ENCODE peak calls at places on chromosomes 3 and 15, in six cellular contexts. A, P, K, Z, E and H are unnamed samples.

GRCh38 chr3:188286087-188286513 is 132.1 kb downstream of the LPP start:
- DNase-seq in A (no peak), P (no peak), K (no peak), Z (no peak), E (no peak), H (no peak)

GRCh38 chr3:156349111-156349510 is 205.8 kb downstream of the SSR3 start:
- DNase-seq in A (no peak), P (no peak), K (no peak), Z (no peak), E (no peak), H (no peak)

GRCh38 chr3:103388214-103388613 is 953.4 kb downstream of the ZPLD1 start:
- DNase-seq in A (no peak), P (no peak), K (no peak), Z (no peak), E (no peak), H (no peak)

GRCh38 chr3:188421151-188421821 is 267.3 kb downstream of the LPP start:
- DNase-seq in A (no peak), P (no peak), K (no peak), Z (no peak), E (no peak), H (no peak)

GRCh38 chr3:27344192-27344591 is 25.0 kb downstream of the NEK10 start:
- DNase-seq in A (no peak), P (no peak), K (no peak), Z (no peak), E (no peak), H (no peak)

GRCh38 chr3:38122712-38123290 is 14.1 kb downstream of the ACAA1 start:
- DNase-seq in A (no peak), P (no peak), K (no peak), Z (no peak), E (no peak), H (peak)

GRCh38 chr3:61530355-61530754 is 31.0 kb upstream of the PTPRG start:
- DNase-seq in A (peak), P (no peak), K (no peak), Z (no peak), E (no peak), H (no peak)

GRCh38 chr3:68876112-68876713 is 56.1 kb downstream of the TAFA4 start:
- DNase-seq in A (peak), P (no peak), K (peak), Z (peak), E (no peak), H (no peak)

GRCh38 chr15:71761649-71762048 is 48.7 kb upstream of the NR2E3 start:
- DNase-seq in A (no peak), P (no peak), K (no peak), Z (no peak), E (peak), H (peak)

GRCh38 chr3:142274908-142275307 is 49.5 kb upstream of the GK5 start:
- DNase-seq in A (no peak), P (no peak), K (no peak), Z (no peak), E (no peak), H (no peak)

GRCh38 chr15:89893027-89893426 is 767 bp downstream of the AP3S2 start:
- DNase-seq in A (no peak), P (no peak), K (no peak), Z (no peak), E (no peak), H (no peak)

GRCh38 chr15:100553468-100553867 is 24.7 kb upstream of the CERS3 start:
- DNase-seq in A (no peak), P (no peak), K (no peak), Z (no peak), E (no peak), H (no peak)

GRCh38 chr3:66393486-66394260 is 107.1 kb downstream of the LRIG1 start:
- DNase-seq in A (no peak), P (no peak), K (no peak), Z (peak), E (no peak), H (no peak)

GRCh38 chr15:33871911-33872760 is 96.2 kb upstream of the CHRM5 start:
- DNase-seq in A (peak), P (no peak), K (no peak), Z (no peak), E (no peak), H (no peak)

GRCh38 chr15:76987896-76988860 is 6.7 kb upstream of the PSTPIP1 start:
- DNase-seq in A (no peak), P (no peak), K (no peak), Z (peak), E (peak), H (no peak)

GRCh38 chr3:132145833-132146232 is 111.0 kb upstream of the CPNE4 start:
- DNase-seq in A (no peak), P (no peak), K (no peak), Z (no peak), E (no peak), H (no peak)

GRCh38 chr3:80263260-80263659 is 495.5 kb upstream of the ROBO1 start:
- DNase-seq in A (no peak), P (no peak), K (no peak), Z (no peak), E (no peak), H (no peak)

GRCh38 chr15:51869074-51869425 is 39.6 kb downstream of the TMOD3 start:
- DNase-seq in A (peak), P (no peak), K (no peak), Z (no peak), E (peak), H (no peak)

GRCh38 chr3:120192159-120192558 is 92.9 kb downstream of the GPR156 start:
- DNase-seq in A (no peak), P (no peak), K (no peak), Z (no peak), E (no peak), H (no peak)

GRCh38 chr15:33955945-33956344 is 12.4 kb upstream of the CHRM5 start:
- DNase-seq in A (no peak), P (no peak), K (no peak), Z (no peak), E (no peak), H (no peak)

GRCh38 chr3:46337911-46338310 is 16.0 kb upstream of the CCR2 start:
- DNase-seq in A (no peak), P (no peak), K (no peak), Z (no peak), E (no peak), H (no peak)

GRCh38 chr15:63238796-63239195 is 38.6 kb upstream of the APH1B start:
- DNase-seq in A (no peak), P (no peak), K (no peak), Z (peak), E (no peak), H (no peak)

GRCh38 chr3:148789156-148789555 is 38.5 kb upstream of the CPB1 start:
- DNase-seq in A (no peak), P (no peak), K (no peak), Z (no peak), E (no peak), H (no peak)

GRCh38 chr3:183650554-183650953 is 15.1 kb downstream of the KLHL24 start:
- DNase-seq in A (no peak), P (no peak), K (no peak), Z (no peak), E (no peak), H (no peak)

GRCh38 chr3:172512363-172512762 is 10.9 kb downstream of the TNFSF10 start:
- DNase-seq in A (no peak), P (no peak), K (no peak), Z (peak), E (peak), H (peak)

GRCh38 chr3:174775603-174776002 is 83.5 kb upstream of the NAALADL2 start:
- DNase-seq in A (no peak), P (no peak), K (no peak), Z (no peak), E (no peak), H (no peak)

GRCh38 chr3:139159356-139159755 is 114.7 kb upstream of the PRR23C start:
- DNase-seq in A (no peak), P (no peak), K (no peak), Z (no peak), E (no peak), H (no peak)

GRCh38 chr15:84842781-84843180 is 25.6 kb downstream of the ALPK3 start:
- DNase-seq in A (no peak), P (no peak), K (no peak), Z (no peak), E (no peak), H (no peak)

GRCh38 chr15:53209396-53210042 is 419.4 kb upstream of the ONECUT1 start:
- DNase-seq in A (no peak), P (no peak), K (no peak), Z (no peak), E (no peak), H (no peak)

GRCh38 chr15:59966262-59966661 is 37.8 kb upstream of the FOXB1 start:
- DNase-seq in A (no peak), P (no peak), K (no peak), Z (no peak), E (no peak), H (no peak)

GRCh38 chr3:15768421-15769255 is 29.1 kb downstream of the ANKRD28 start:
- DNase-seq in A (no peak), P (no peak), K (no peak), Z (peak), E (no peak), H (no peak)

GRCh38 chr3:108447096-108447847 is 63.1 kb downstream of the MYH15 start:
- DNase-seq in A (no peak), P (no peak), K (no peak), Z (no peak), E (no peak), H (no peak)

GRCh38 chr3:122245513-122246174 is 62.2 kb downstream of the CASR start:
- DNase-seq in A (no peak), P (no peak), K (no peak), Z (no peak), E (no peak), H (no peak)

GRCh38 chr3:17088602-17089313 is 204.0 kb downstream of the PLCL2 start:
- DNase-seq in A (no peak), P (no peak), K (no peak), Z (no peak), E (peak), H (no peak)

DNA sequence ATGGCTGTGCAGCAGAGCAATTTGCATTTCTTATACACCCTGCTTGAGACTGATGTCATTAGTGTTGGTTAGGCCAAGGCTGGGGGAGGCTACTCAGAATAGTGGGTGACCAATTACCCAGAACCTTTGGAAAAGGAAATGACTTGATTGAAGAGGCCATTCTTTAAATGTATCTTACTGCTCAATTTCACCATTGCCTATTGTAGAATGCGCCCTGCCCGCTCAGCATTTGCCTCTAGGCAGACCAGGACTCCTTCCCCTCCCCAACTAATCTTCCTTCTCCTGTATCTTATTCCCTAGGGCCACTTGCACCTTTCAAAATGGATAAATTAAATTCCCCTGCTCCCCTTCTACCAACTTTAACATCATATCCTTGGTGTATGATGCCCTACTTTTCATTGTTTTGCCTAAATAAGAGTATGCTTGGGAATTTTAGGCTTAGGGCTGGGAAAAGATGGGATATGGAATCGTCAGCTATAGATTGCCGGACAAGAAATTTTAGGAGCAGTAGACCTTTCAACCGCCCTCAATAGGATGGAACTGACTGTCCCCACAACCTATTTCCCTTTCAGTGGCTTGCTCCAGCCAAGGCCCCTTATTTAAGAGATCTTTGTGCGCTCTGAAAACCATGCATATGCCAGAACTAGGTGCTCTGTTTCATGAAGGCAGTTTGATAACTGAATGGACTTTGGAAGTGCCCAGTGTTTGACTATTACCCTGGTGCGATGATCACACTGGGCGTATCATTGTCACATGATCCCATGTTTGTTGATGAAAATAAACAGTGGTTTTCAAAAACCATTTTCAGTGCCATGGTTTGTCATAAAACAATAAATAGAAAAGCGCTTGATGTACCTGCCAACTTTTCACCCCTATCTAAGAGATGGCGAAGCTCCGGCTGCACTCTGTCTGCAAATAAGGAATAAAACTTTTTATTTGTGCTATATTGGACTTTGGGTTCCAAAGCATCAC is 74.4 kb upstream of the TSEN2 start:
- DNase-seq in A (no peak), P (peak), K (no peak), Z (no peak), E (peak), H (peak)
- TF ChIP-seq EP300 in A (no peak), P (no peak), K (no peak), Z (no peak), E (peak), H (no peak)

GRCh38 chr3:30684361-30684760 is 78.0 kb downstream of the TGFBR2 start:
- DNase-seq in A (no peak), P (no peak), K (no peak), Z (no peak), E (no peak), H (no peak)
- TF ChIP-seq POLR2AphosphoS5 in A (no peak), P (no peak), K (no peak), Z (no peak), E (peak), H (no peak)

GRCh38 chr3:126034481-126035361 is 49.2 kb downstream of the SLC41A3 start:
- DNase-seq in A (peak), P (peak), K (no peak), Z (no peak), E (no peak), H (peak)
- TF ChIP-seq EP300 in A (no peak), P (no peak), K (no peak), Z (no peak), E (no peak), H (no peak)

DNA sequence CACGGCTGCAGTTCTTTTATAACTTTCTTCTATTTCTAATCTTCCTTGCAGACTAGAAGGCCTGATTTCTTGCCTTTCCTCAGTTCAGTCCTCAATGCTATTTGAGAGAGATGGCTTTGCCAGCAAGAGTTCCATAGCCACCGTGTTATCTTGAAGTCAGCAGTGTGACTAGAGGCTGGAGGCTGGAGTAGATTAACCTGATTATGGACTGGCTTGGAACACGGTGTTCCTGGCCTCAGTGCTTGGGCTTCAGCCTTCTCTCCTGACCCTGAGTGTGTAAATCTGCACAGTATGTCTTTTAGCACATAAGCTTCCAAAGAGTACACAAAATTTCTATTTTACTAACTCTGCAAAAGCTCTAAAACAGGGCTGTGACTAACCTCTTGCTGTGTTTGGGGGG is 61.4 kb downstream of the CCDC54 start:
- DNase-seq in A (no peak), P (no peak), K (no peak), Z (no peak), E (no peak), H (peak)
- TF ChIP-seq POLR2AphosphoS5 in A (no peak), P (no peak), K (no peak), Z (no peak), E (no peak), H (no peak)

GRCh38 chr15:57259511-57260143 is 116.7 kb upstream of the CGNL1 start:
- DNase-seq in A (peak), P (no peak), K (peak), Z (peak), E (peak), H (no peak)
- TF ChIP-seq EP300 in A (no peak), P (no peak), K (no peak), Z (peak), E (no peak), H (no peak)

DNA sequence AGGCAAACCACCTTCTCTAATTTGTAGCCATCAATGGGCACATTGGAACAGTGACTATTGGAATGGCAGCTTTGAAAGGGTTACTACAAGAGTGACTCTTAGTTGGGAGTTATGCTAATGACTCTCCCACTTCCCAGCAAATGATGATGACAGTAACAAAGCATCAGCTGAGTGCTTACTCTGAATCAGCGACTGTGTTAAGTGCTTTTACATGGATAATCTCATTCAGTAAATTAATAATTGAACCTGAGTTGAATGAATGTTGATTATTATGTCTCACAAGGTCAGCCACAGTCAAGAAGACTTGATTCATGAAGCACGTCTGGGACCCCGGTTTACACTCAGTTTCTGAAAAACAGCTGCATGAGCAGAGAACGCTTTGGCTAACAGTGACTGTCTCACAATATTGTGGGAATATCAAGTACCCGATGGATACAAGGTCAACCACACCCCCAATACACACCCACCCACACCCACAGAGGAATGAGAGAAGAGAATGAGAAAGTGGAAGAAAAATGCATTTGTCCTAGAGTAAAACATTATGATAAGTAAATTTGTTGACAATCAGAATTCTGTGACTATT is 242.0 kb upstream of the FEZF2 start:
- DNase-seq in A (no peak), P (no peak), K (no peak), Z (no peak), E (no peak), H (no peak)
- TF ChIP-seq POLR2AphosphoS5 in A (no peak), P (no peak), K (no peak), Z (no peak), E (no peak), H (no peak)

GRCh38 chr3:169260296-169260695 is 403.2 kb downstream of the MECOM start:
- DNase-seq in A (no peak), P (no peak), K (no peak), Z (no peak), E (no peak), H (no peak)
- TF ChIP-seq EP300 in A (no peak), P (no peak), K (no peak), Z (no peak), E (no peak), H (no peak)

GRCh38 chr3:159852821-159853505 is 135.7 kb upstream of the IL12A start:
- DNase-seq in A (no peak), P (no peak), K (no peak), Z (no peak), E (no peak), H (no peak)
- TF ChIP-seq POLR2AphosphoS5 in A (no peak), P (peak), K (no peak), Z (no peak), E (no peak), H (peak)

GRCh38 chr3:52210550-52211046 is 12.6 kb downstream of the ALAS1 start:
- DNase-seq in A (no peak), P (no peak), K (no peak), Z (no peak), E (no peak), H (peak)
- TF ChIP-seq EP300 in A (no peak), P (no peak), K (no peak), Z (no peak), E (no peak), H (no peak)